ENCODE peak calls at places on chromosomes 16 and 17, in six cellular contexts. H, P, C, I, F and O are unnamed samples.

GRCh38 chr17:61419496-61420046 is 19.9 kb downstream of the TBX2 start:
- DNase-seq in I (no peak), C (no peak), F (no peak), H (no peak), P (no peak), O (no peak)

GRCh38 chr17:79862259-79862658 is 23.0 kb upstream of the CBX4 start:
- DNase-seq in P (no peak), I (no peak), H (no peak), F (no peak), C (no peak), O (peak)

GRCh38 chr16:67461600-67462278 is 19.2 kb downstream of the ATP6V0D1 start:
- DNase-seq in H (no peak), P (no peak), C (no peak), F (no peak), I (no peak), O (no peak)

GRCh38 chr17:44502598-44503079 is 567 bp downstream of the GPATCH8 start:
- DNase-seq in F (no peak), H (no peak), P (no peak), C (no peak), I (no peak), O (no peak)

GRCh38 chr17:42287305-42288077 is 807 bp upstream of the STAT5A start:
- DNase-seq in C (peak), P (peak), I (no peak), H (peak), F (no peak), O (peak)

GRCh38 chr17:13597723-13598347 is 3.9 kb downstream of the HS3ST3A1 start:
- DNase-seq in C (peak), I (no peak), H (no peak), F (no peak), P (peak), O (no peak)

GRCh38 chr17:82321947-82322466 is 4.6 kb upstream of the CD7 start:
- DNase-seq in H (no peak), C (no peak), F (no peak), P (no peak), I (no peak), O (peak)

GRCh38 chr16:25264599-25264998 is 7.0 kb upstream of the ZKSCAN2 start:
- DNase-seq in I (no peak), C (peak), P (no peak), H (no peak), F (no peak), O (no peak)

DNA sequence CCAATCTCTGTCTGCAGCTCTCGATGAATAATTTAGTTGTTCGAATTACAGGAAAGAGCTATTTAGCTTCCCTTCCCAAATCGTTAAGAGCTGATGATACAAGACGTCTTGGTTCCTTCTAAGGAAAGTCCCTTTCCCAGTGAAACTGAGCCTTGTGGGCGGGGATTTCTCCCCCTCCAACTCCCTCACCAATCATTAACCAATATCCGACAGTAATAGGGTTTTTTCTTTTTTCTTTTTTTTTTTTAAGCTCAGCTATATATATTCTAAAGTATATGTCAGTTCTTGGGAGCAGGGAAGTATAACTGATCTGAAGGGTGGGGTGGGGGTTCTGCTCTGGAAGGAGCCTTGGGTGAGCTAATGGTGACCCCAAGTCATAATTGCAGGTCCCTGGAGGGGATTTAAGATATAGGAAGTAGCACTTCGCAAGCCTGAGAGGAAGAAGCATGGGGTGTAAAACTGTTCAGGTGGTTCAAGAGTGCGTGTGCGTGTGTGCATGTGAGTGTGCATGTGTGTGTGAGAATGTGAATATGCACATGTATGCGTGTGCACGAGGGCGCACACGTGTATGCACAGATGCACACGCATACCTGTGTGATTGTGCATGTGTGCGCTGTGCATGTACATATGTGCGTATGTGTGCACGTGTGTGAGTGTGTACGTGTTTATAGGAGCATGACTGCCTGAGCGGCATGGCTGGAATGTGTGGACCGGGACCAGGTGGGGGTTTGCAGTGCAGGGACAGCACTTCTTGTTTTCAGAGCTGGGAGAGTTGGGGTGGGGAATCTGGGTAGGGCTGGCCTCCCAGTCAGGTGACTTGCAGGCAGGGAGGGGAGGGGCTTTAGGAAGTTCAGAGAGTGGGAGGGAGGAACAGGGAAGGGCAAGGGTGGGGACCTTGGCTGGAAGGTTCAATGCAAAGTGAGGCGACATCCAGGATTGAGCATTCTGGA is 42.7 kb downstream of the SOCS3 start:
- DNase-seq in C (peak), I (no peak), P (no peak), H (no peak), F (no peak), O (no peak)
- H3K27ac ChIP-seq in C (no peak), I (no peak), P (peak), H (peak), F (peak), O (no peak)

GRCh38 chr17:72571813-72572396 is 451.1 kb downstream of the SOX9 start:
- DNase-seq in P (no peak), C (no peak), I (no peak), F (no peak), H (no peak), O (no peak)
- H3K27ac ChIP-seq in P (no peak), C (no peak), I (no peak), F (no peak), H (no peak), O (no peak)

GRCh38 chr17:7404737-7405412 is 978 bp upstream of the TMEM256 start:
- DNase-seq in I (no peak), H (no peak), F (no peak), C (peak), P (no peak), O (peak)

GRCh38 chr17:7405882-7406825 is 1.5 kb upstream of the NLGN2 start:
- DNase-seq in F (no peak), P (no peak), H (no peak), I (no peak), C (no peak), O (no peak)

GRCh38 chr17:7403902-7404736 is at the start of gene TMEM256:
- DNase-seq in P (peak), C (peak), F (peak), H (peak), I (peak), O (peak)

GRCh38 chr17:7407033-7407432 is 612 bp upstream of the NLGN2 start:
- DNase-seq in H (no peak), C (no peak), F (no peak), I (no peak), P (no peak), O (no peak)

GRCh38 chr17:7405413-7405881 is 1.6 kb upstream of the TMEM256 start:
- DNase-seq in H (no peak), F (no peak), I (no peak), C (no peak), P (no peak), O (no peak)
- H3K27ac ChIP-seq in H (peak), F (no peak), I (peak), C (no peak), P (no peak), O (no peak)

DNA sequence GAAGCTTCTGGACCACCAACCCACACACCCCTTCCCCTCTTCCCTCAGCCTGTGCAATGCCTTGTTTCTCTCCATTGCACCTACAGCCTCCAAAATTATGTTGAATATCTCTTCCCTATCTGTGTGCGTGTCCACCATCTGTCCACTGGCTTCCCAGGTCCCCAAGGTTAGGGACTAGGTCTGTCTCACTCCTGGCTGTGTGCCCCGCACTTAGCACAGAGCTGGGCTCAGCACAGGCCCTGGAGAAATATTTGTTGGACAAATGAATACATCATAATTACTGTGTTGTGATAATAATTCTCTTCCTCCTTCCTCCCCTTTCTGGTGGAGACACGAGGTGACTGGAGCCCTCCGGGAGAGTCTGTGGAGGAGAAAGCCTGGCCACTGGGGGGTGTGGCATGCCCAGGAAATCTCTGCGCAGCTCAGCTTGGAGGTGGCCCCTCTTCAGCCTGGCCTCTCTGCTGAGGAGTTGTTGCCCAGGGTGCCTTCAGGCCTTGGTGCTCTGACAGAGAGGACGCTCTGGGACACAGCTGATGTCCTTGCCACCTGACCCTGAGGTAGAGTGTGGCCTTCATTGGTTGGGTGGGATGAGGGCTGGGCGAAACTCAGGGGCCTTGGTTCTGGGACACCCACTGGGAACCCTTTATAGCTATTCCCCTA is 3.3 kb upstream of the BRD7 start:
- DNase-seq in P (no peak), I (no peak), C (peak), F (no peak), H (no peak), O (no peak)
- H3K27ac ChIP-seq in P (no peak), I (no peak), C (no peak), F (no peak), H (no peak), O (no peak)

GRCh38 chr16:86492267-86492960 is 17.9 kb upstream of the FOXF1 start:
- DNase-seq in I (no peak), C (no peak), P (no peak), F (no peak), H (no peak), O (peak)
- H3K27ac ChIP-seq in I (peak), C (no peak), P (no peak), F (no peak), H (no peak), O (no peak)

GRCh38 chr17:47603830-47604229 is 45.9 kb upstream of the KPNB1 start:
- DNase-seq in F (no peak), P (no peak), I (no peak), C (no peak), H (no peak), O (no peak)
- H3K27ac ChIP-seq in F (peak), P (no peak), I (no peak), C (no peak), H (no peak), O (peak)